ENCODE peak calls at places on chromosomes 3 and 15, in six cellular contexts. N is heart right ventricle, V is left ventricle myocardium inferior, H is upper lobe of left lung, D is sigmoid colon, L is upper lobe of right lung. C is an unnamed sample.

GRCh38 chr3:146650691-146651090 is 45.5 kb upstream of the PLSCR5 start:
- DNase-seq in L (no peak), H (no peak), D (no peak), V (no peak), N (no peak), C (no peak)

GRCh38 chr15:85579957-85580694 is 199.7 kb downstream of the AKAP13 start:
- DNase-seq in V (peak), H (peak), N (peak), D (peak), L (peak), C (no peak)

GRCh38 chr15:69760890-69761568 is 308.4 kb downstream of the RPLP1 start:
- DNase-seq in V (peak), D (peak), N (peak), L (no peak), H (peak), C (no peak)

GRCh38 chr3:33277193-33277882 is at the start of gene FBXL2:
- DNase-seq in L (peak), N (peak), D (peak), H (peak), V (peak), C (peak)

GRCh38 chr3:27666708-27667107 is 55.4 kb downstream of the EOMES start:
- DNase-seq in L (peak), N (peak), D (peak), H (peak), V (peak), C (peak)

GRCh38 chr3:88005066-88005465 is 53.7 kb downstream of the CGGBP1 start:
- DNase-seq in V (no peak), N (no peak), L (no peak), D (no peak), H (no peak), C (no peak)

GRCh38 chr3:23002846-23003800 is 200.0 kb upstream of the UBE2E2 start:
- DNase-seq in V (no peak), D (no peak), L (no peak), H (peak), N (peak), C (no peak)

GRCh38 chr3:4721511-4721911 is 228.4 kb downstream of the ITPR1 start:
- DNase-seq in H (no peak), D (no peak), N (no peak), V (no peak), L (no peak), C (no peak)

GRCh38 chr3:70120360-70120966 is 120.9 kb downstream of the SAMMSON start:
- DNase-seq in N (peak), L (peak), V (peak), D (peak), H (peak), C (peak)

GRCh38 chr3:133570937-133571320 is 2.6 kb upstream of the CDV3 start:
- DNase-seq in V (no peak), H (no peak), L (no peak), D (no peak), N (no peak), C (no peak)

GRCh38 chr3:133573054-133573628 is 345 bp upstream of the CDV3 start:
- DNase-seq in N (peak), L (peak), V (peak), H (peak), D (peak), C (peak)

GRCh38 chr3:133574260-133574881 is 885 bp downstream of the CDV3 start:
- DNase-seq in V (peak), N (peak), L (peak), H (peak), D (peak), C (peak)

GRCh38 chr3:133573629-133574194 is at the start of gene CDV3:
- DNase-seq in L (no peak), N (peak), D (no peak), V (no peak), H (no peak), C (no peak)

DNA sequence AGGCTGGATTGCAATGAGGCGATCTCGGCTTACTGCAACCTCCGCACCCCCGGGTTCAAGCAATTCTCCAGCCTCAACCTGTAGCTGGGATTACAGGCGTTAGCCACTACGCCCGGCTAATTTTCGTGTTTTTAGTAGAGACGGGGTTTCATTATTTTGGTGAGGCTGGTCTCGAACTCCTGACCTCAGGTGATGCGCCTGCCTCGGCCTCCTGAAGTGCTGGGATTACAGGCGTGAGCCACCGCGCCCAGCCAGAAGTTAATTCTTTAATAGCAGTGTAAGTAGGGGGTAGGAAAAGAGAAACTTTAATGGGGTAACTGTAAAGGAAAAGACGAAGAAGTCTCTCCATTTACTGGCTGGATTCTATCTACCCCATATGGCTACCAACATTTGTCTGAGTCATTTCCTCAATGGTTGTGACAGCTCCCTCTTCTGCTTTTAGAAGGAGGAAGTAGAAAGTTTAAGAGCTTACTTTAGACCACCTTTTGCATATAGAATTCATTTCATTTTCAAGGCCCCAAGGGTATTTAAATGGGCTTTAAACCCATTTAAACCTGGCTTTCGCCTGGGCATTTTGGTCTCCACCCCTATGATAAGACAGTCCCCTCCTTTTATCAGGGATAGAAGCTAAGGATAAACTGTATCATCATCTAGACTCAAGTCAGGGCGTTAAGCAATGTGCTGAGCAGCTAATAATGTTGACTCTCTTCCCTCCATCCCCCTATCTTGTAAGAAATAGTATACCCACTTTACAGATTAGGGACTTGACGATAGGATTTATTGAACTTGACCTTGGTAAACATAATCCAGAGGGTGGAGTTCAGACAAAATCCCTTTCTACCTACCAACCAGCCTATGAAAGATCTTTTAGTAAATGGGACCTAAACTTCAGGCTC is 1.1 kb upstream of the CDV3 start:
- DNase-seq in L (no peak), N (no peak), V (no peak), D (no peak), H (no peak), C (no peak)
- H3K4me3 ChIP-seq in L (peak), N (peak), V (peak), D (peak), H (peak), C (peak)

DNA sequence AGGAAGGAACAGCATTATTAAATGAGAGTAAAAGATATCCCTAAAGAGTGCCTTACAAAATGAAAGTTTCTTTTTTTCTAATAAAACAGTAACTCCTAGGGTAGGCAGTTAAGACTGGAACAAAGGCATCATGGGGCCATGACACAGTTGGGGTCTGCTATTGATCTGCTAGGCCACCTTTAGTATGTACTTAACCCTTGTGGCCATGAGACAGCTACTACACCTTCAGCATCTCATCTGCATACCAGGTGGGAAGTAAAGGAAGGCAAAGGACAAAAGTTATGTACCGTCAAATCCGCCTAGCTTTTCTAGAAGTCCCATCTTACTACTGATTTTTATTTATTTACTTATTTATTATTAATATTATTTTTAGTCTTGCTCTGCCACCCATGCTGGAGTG is 93.8 kb upstream of the FHIT start:
- DNase-seq in V (no peak), N (no peak), L (no peak), D (no peak), H (no peak), C (no peak)
- TF ChIP-seq CTCF in V (no peak), N (no peak), L (no peak), D (no peak), H (no peak), C (no peak)

GRCh38 chr3:158771018-158771350 is 30.9 kb upstream of the MFSD1 start:
- DNase-seq in V (no peak), D (no peak), H (no peak), N (no peak), L (no peak), C (no peak)
- H3K27ac ChIP-seq in V (peak), D (peak), H (peak), N (no peak), L (peak), C (no peak)

GRCh38 chr3:184584001-184584891 is 22.7 kb downstream of the EPHB3 start:
- DNase-seq in L (no peak), V (peak), D (no peak), N (no peak), H (no peak), C (no peak)

GRCh38 chr3:184582998-184583344 is 21.4 kb downstream of the EPHB3 start:
- DNase-seq in H (no peak), L (no peak), V (no peak), N (no peak), D (no peak), C (no peak)

GRCh38 chr3:184583345-184584000 is 21.9 kb downstream of the EPHB3 start:
- DNase-seq in V (peak), N (no peak), H (no peak), L (no peak), D (no peak), C (no peak)

GRCh38 chr3:184581331-184582210 is 20.0 kb downstream of the EPHB3 start:
- DNase-seq in V (no peak), D (no peak), L (no peak), H (no peak), N (no peak), C (no peak)

GRCh38 chr3:184582583-184582982 is 21.0 kb downstream of the EPHB3 start:
- DNase-seq in V (peak), N (peak), L (no peak), D (peak), H (no peak), C (no peak)
- H3K4me3 ChIP-seq in V (peak), N (peak), L (peak), D (peak), H (peak), C (peak)

GRCh38 chr15:75720787-75721461 is 8.3 kb upstream of the CSPG4 start:
- DNase-seq in D (peak), N (no peak), L (peak), H (peak), V (no peak), C (peak)
- TF ChIP-seq CTCF in D (peak), N (peak), L (peak), H (peak), V (peak), C (peak)

GRCh38 chr15:78541744-78542034 is 1.4 kb downstream of the PSMA4 start:
- DNase-seq in V (no peak), D (no peak), L (no peak), N (no peak), H (no peak), C (no peak)
- H3K27ac ChIP-seq in V (no peak), D (peak), L (peak), N (peak), H (no peak), C (no peak)

GRCh38 chr3:143924522-143925381 is 46.9 kb upstream of the DIPK2A start:
- DNase-seq in L (no peak), N (no peak), V (no peak), D (no peak), H (no peak), C (no peak)
- H3K4me3 ChIP-seq in L (no peak), N (no peak), V (no peak), D (no peak), H (no peak), C (no peak)

C was measured in kidney.